ENCODE peak calls at places on chromosomes 13 and 19, in seven cellular contexts. V, H, E, M, O, C and P are unnamed samples.

GRCh38 chr13:51154029-51154555 is 43.0 kb upstream of the C13orf42 start:
- DNase-seq in V (no peak), H (peak), E (no peak), M (no peak), O (no peak), C (no peak), P (no peak)

GRCh38 chr13:22214184-22214583 is 543.3 kb downstream of the FGF9 start:
- DNase-seq in V (no peak), H (no peak), E (no peak), M (no peak), O (no peak), C (no peak), P (no peak)

GRCh38 chr19:2663920-2664571 is 38.4 kb downstream of the GNG7 start:
- DNase-seq in V (no peak), H (no peak), E (no peak), M (no peak), O (no peak), C (no peak), P (no peak)

GRCh38 chr13:60112771-60113170 is 51.0 kb downstream of the DIAPH3 start:
- DNase-seq in V (no peak), H (no peak), E (no peak), M (no peak), O (no peak), C (no peak), P (peak)

GRCh38 chr19:48962029-48962848 is 2.9 kb upstream of the FTL start:
- DNase-seq in V (peak), H (peak), E (no peak), M (peak), O (no peak), C (no peak), P (no peak)

GRCh38 chr19:6392219-6393073 is 518 bp downstream of the GTF2F1 start:
- DNase-seq in V (no peak), H (no peak), E (no peak), M (no peak), O (no peak), C (no peak), P (no peak)

GRCh38 chr19:35347930-35348298 is 212 bp downstream of the FFAR1 start:
- DNase-seq in V (no peak), H (no peak), E (no peak), M (no peak), O (peak), C (no peak), P (no peak)

GRCh38 chr13:30616927-30617314 is 799 bp upstream of the USPL1 start:
- DNase-seq in V (peak), H (peak), E (peak), M (peak), O (peak), C (no peak), P (peak)

GRCh38 chr19:12139309-12139708 is 841 bp downstream of the ZNF20 start:
- DNase-seq in V (no peak), H (no peak), E (no peak), M (no peak), O (no peak), C (no peak), P (no peak)

GRCh38 chr13:74869846-74870245 is 612.1 kb downstream of the TBC1D4 start:
- DNase-seq in V (no peak), H (no peak), E (no peak), M (no peak), O (no peak), C (no peak), P (no peak)

GRCh38 chr13:60369242-60369641 is 27.8 kb upstream of the TDRD3 start:
- DNase-seq in V (no peak), H (no peak), E (no peak), M (no peak), O (no peak), C (no peak), P (no peak)

GRCh38 chr13:39364797-39365468 is 238.1 kb downstream of the LHFPL6 start:
- DNase-seq in V (no peak), H (no peak), E (no peak), M (no peak), O (no peak), C (no peak), P (no peak)

GRCh38 chr19:41377977-41378707 is 1.8 kb downstream of the TMEM91 start:
- DNase-seq in V (no peak), H (no peak), E (no peak), M (no peak), O (no peak), C (no peak), P (no peak)

GRCh38 chr13:113157206-113157928 is 1.1 kb upstream of the PROZ start:
- DNase-seq in V (no peak), H (peak), E (no peak), M (no peak), O (peak), C (no peak), P (no peak)

GRCh38 chr13:40755082-40755755 is 15.8 kb downstream of the MRPS31 start:
- DNase-seq in V (no peak), H (no peak), E (no peak), M (no peak), O (no peak), C (no peak), P (no peak)

GRCh38 chr13:28545583-28546333 is 50.8 kb upstream of the FLT1 start:
- DNase-seq in V (no peak), H (no peak), E (peak), M (no peak), O (no peak), C (no peak), P (no peak)

GRCh38 chr13:40115456-40115855 is 460.0 kb downstream of the COG6 start:
- DNase-seq in V (no peak), H (no peak), E (no peak), M (no peak), O (no peak), C (no peak), P (no peak)

GRCh38 chr19:29491491-29491890 is 34.3 kb upstream of the VSTM2B start:
- DNase-seq in V (no peak), H (no peak), E (no peak), M (no peak), O (no peak), C (no peak), P (no peak)

GRCh38 chr13:98847780-98848179 is 95.3 kb upstream of the SLC15A1 start:
- DNase-seq in V (no peak), H (no peak), E (no peak), M (no peak), O (no peak), C (no peak), P (no peak)

GRCh38 chr13:91652389-91652788 is 254.0 kb downstream of the GPC5 start:
- DNase-seq in V (no peak), H (no peak), E (no peak), M (no peak), O (no peak), C (no peak), P (no peak)

GRCh38 chr19:17951151-17952040 is 15.5 kb upstream of the KCNN1 start:
- DNase-seq in V (peak), H (no peak), E (no peak), M (no peak), O (no peak), C (no peak), P (no peak)

GRCh38 chr13:94192576-94192975 is 286.9 kb downstream of the DCT start:
- DNase-seq in V (no peak), H (no peak), E (no peak), M (no peak), O (no peak), C (no peak), P (no peak)